ENCODE peak calls at places on chromosomes 16 and 17, in four cellular contexts. Q, W, G and B are unnamed samples.

GRCh38 chr17:76593338-76593737 is 7.7 kb upstream of the ST6GALNAC2 start:
- DNase-seq in W (no peak), G (no peak), Q (no peak), B (no peak)

GRCh38 chr16:84502581-84502980 is 1.9 kb downstream of the MEAK7 start:
- DNase-seq in Q (no peak), G (no peak), W (no peak), B (no peak)

GRCh38 chr17:72719582-72720493 is 372.6 kb downstream of the SLC39A11 start:
- DNase-seq in Q (no peak), G (no peak), W (no peak), B (no peak)

GRCh38 chr17:36760425-36760824 is 159.0 kb downstream of the MRM1 start:
- DNase-seq in G (no peak), Q (no peak), W (no peak), B (no peak)

GRCh38 chr17:35089846-35090193 is 26.3 kb upstream of the RFFL start:
- DNase-seq in G (no peak), Q (no peak), W (no peak), B (peak; percentile 14)

GRCh38 chr17:80137131-80137530 is 9.8 kb downstream of the EIF4A3 start:
- DNase-seq in Q (no peak), G (no peak), W (no peak), B (no peak)

GRCh38 chr16:53822936-53823529 is 119.1 kb downstream of the FTO start:
- DNase-seq in W (no peak), G (no peak), Q (no peak), B (no peak)

GRCh38 chr17:70774339-70775110 is 605.2 kb downstream of the KCNJ2 start:
- DNase-seq in W (no peak), G (no peak), Q (no peak), B (no peak)

GRCh38 chr17:50072925-50073324 is 17.0 kb downstream of the ITGA3 start:
- DNase-seq in G (no peak), Q (no peak), W (no peak), B (no peak)

GRCh38 chr16:35214840-35215239 is 1755.4 kb downstream of the TP53TG3F start:
- DNase-seq in Q (no peak), G (no peak), W (no peak), B (no peak)
- H3K9me3 ChIP-seq in Q (peaks cover 4% of the 10 kb centered on the region), G (peaks cover 9% of the 10 kb centered on the region), W (peaks cover 25% of the 10 kb centered on the region), B (no peaks in the 10 kb centered on the region)

DNA sequence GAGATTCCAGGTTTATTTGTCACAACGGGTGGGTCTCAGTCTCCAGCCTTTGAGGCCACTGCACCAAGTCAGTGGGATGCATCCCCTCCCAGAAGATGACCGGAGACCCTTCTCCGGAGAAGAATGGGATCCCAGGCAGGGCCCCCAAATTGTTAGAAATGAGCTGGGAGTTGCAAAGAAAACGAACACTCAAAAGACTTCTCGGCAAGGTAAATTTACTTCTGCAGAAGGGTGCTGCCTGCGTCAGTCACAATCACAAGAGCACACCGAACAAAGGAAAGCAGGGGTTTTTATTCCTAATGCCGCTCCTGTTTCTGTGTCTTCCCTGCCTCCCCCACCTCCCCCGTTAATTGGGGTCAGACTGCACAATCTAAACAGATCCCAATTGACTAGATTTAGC is 61.4 kb downstream of the ATF7IP2 start:
- DNase-seq in G (no peak), Q (no peak), W (no peak), B (no peak)
- H3K9me3 ChIP-seq in G (peaks cover 20% of the 10 kb centered on the region), Q (peaks cover 86% of the 10 kb centered on the region), W (peaks cover 10% of the 10 kb centered on the region), B (peaks cover 34% of the 10 kb centered on the region)

GRCh38 chr17:47760409-47761140 is 27.5 kb downstream of the TBX21 start:
- DNase-seq in W (no peak), G (no peak), Q (no peak), B (no peak)
- H3K9me3 ChIP-seq in W (peaks cover 9% of the 10 kb centered on the region), G (no peaks in the 10 kb centered on the region), Q (peaks cover 56% of the 10 kb centered on the region), B (no peaks in the 10 kb centered on the region)

DNA sequence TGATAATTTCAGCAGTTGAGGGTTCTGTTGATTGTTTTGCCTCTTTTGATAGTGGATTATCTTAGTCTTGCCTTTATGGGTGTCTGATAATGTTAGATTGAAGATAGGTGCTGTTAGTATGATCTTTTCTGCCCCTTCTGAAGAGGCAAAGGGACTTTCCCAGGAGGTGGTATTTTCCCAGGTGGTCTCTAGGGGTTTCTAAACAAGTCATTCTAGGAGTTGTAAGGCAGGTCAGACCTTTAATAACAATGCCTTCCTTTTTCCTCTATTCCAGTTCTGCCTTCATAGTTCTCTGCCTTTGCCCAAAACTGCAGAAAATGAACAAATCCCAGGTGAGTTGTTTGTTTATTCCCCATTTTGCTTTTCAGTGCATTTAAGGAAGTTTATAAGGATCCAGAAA is 4.3 kb downstream of the ZFP1 start:
- DNase-seq in G (no peak), Q (no peak), W (no peak), B (no peak)
- H3K9me3 ChIP-seq in G (peaks cover 33% of the 10 kb centered on the region), Q (peaks cover 31% of the 10 kb centered on the region), W (peaks cover 18% of the 10 kb centered on the region), B (peaks cover 3% of the 10 kb centered on the region)

GRCh38 chr17:21677126-21677910 is 15.0 kb upstream of the KCNJ18 start:
- DNase-seq in Q (no peak), W (no peak), G (no peak), B (no peak)
- H3K9me3 ChIP-seq in Q (no peaks in the 10 kb centered on the region), W (peaks cover 90% of the 10 kb centered on the region), G (peaks cover 22% of the 10 kb centered on the region), B (no peaks in the 10 kb centered on the region)

GRCh38 chr17:27069842-27070508 is 223.9 kb upstream of the WSB1 start:
- DNase-seq in W (no peak), Q (no peak), G (no peak), B (no peak)
- H3K9me3 ChIP-seq in W (peaks cover 5% of the 10 kb centered on the region), Q (no peaks in the 10 kb centered on the region), G (no peaks in the 10 kb centered on the region), B (no peaks in the 10 kb centered on the region)

DNA sequence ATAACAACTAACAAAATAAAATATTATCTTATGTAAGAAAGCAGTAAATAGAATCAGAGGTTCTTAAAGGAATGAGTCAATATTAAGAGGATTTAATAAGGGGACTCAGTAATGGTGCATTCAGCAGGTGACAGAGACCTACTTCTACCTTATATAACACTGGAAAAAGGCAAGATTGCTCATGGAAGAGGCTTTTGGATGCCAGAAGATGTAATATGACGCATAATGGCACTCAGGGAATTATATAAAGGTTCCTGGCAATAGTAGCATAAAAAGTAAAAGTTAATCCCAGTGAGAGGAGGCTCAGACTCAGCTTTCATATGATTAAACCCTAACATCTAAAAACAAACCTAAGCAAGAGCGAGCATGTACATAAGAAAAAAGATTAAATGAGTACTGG is 136.0 kb upstream of the NACA2 start:
- DNase-seq in G (no peak), W (no peak), Q (no peak), B (no peak)
- H3K9me3 ChIP-seq in G (no peaks in the 10 kb centered on the region), W (no peaks in the 10 kb centered on the region), Q (no peaks in the 10 kb centered on the region), B (no peaks in the 10 kb centered on the region)

GRCh38 chr16:88288303-88288702 is 94.5 kb upstream of the ZNF469 start:
- DNase-seq in W (no peak), Q (no peak), G (no peak), B (no peak)
- H3K9me3 ChIP-seq in W (peaks cover 44% of the 10 kb centered on the region), Q (peaks cover 34% of the 10 kb centered on the region), G (peaks cover 12% of the 10 kb centered on the region), B (no peaks in the 10 kb centered on the region)